ENCODE peak calls at places on chromosomes 12 and 14, in seven cellular contexts. D is HCT116, M is K562, W is SK-N-SH, J is GM12878, B is NT2/D1, P is H1. V is an unnamed sample.

GRCh38 chr12:26011099-26011498 is 52.6 kb downstream of the RASSF8 start:
- DNase-seq in J (no peak), W (no peak), P (no peak), M (no peak), B (no peak), D (no peak), V (no peak)

GRCh38 chr12:6927999-6928702 is 392 bp downstream of the ATN1 start:
- DNase-seq in D (no peak), B (no peak), W (peak), M (peak), P (no peak), J (no peak), V (no peak)

GRCh38 chr14:34128665-34129064 is 177.8 kb upstream of the EGLN3 start:
- DNase-seq in J (no peak), P (no peak), B (no peak), M (no peak), D (no peak), W (no peak), V (no peak)

GRCh38 chr12:15155271-15155670 is 65.9 kb downstream of the RERG start:
- DNase-seq in M (no peak), J (no peak), B (no peak), W (no peak), P (no peak), D (no peak), V (no peak)

GRCh38 chr12:74365178-74365964 is 172.3 kb upstream of the ATXN7L3B start:
- DNase-seq in W (peak), P (peak), D (no peak), J (no peak), M (peak), B (peak), V (peak)

GRCh38 chr12:25546318-25546717 is 6.8 kb downstream of the LMNTD1 start:
- DNase-seq in J (no peak), W (no peak), P (no peak), M (no peak), D (no peak), B (no peak), V (no peak)

GRCh38 chr12:73221398-73221797 is 949.2 kb downstream of the TRHDE start:
- DNase-seq in P (no peak), W (no peak), M (no peak), J (no peak), B (no peak), D (no peak), V (no peak)

GRCh38 chr14:99915305-99916090 is 122.3 kb downstream of the EML1 start:
- DNase-seq in W (no peak), B (no peak), P (peak), M (no peak), J (no peak), D (no peak), V (no peak)

GRCh38 chr12:49288412-49288853 is 6.5 kb upstream of the PRPH start:
- DNase-seq in P (peak), J (peak), B (peak), M (peak), W (peak), D (peak), V (peak)

GRCh38 chr12:26723379-26724308 is 109.3 kb downstream of the ITPR2 start:
- DNase-seq in D (no peak), M (no peak), B (no peak), P (no peak), W (no peak), J (no peak), V (no peak)

GRCh38 chr12:106897082-106897481 is 58.6 kb upstream of the TMEM263 start:
- DNase-seq in W (peak), D (peak), P (no peak), B (no peak), J (no peak), M (no peak), V (peak)

GRCh38 chr14:84976805-84977204 is 553.1 kb upstream of the FLRT2 start:
- DNase-seq in M (no peak), P (no peak), D (no peak), J (no peak), W (no peak), B (no peak), V (no peak)

GRCh38 chr12:11879306-11879705 is 191.4 kb upstream of the BCL2L14 start:
- DNase-seq in P (no peak), W (no peak), J (no peak), M (no peak), B (no peak), D (no peak), V (no peak)

GRCh38 chr12:124487065-124487833 is 80.2 kb downstream of the NCOR2 start:
- DNase-seq in W (no peak), P (no peak), B (no peak), J (no peak), M (peak), D (no peak), V (no peak)

GRCh38 chr14:77220246-77221017 is 38.8 kb downstream of the TMEM63C start:
- DNase-seq in J (no peak), B (no peak), P (no peak), M (peak), W (no peak), D (no peak), V (no peak)

GRCh38 chr14:23008836-23009235 is 1.1 kb downstream of the C14orf93 start:
- DNase-seq in B (no peak), D (no peak), M (no peak), J (no peak), P (no peak), W (no peak), V (no peak)

GRCh38 chr12:71665109-71665476 is 992 bp downstream of the THAP2 start:
- DNase-seq in J (no peak), M (no peak), W (no peak), B (no peak), D (no peak), P (no peak), V (peak)
- TF ChIP-seq YY1 in J (no peak), M (no peak), W (no peak), B (no peak), D (no peak), P (no peak), V (no peak)

GRCh38 chr12:20434993-20435392 is 66.7 kb downstream of the PDE3A start:
- DNase-seq in P (no peak), J (no peak), B (no peak), D (no peak), M (no peak), W (no peak), V (no peak)
- TF ChIP-seq YY1 in P (no peak), J (no peak), B (no peak), D (no peak), M (no peak), W (no peak), V (no peak)

GRCh38 chr14:52071675-52072074 is 2.8 kb upstream of the NID2 start:
- DNase-seq in M (no peak), B (no peak), P (no peak), D (no peak), W (no peak), J (no peak), V (no peak)

GRCh38 chr14:52067873-52068740 is 752 bp downstream of the NID2 start:
- DNase-seq in W (peak), B (no peak), J (no peak), P (peak), D (no peak), M (no peak), V (no peak)

GRCh38 chr14:52072266-52072780 is 3.5 kb upstream of the NID2 start:
- DNase-seq in W (no peak), M (no peak), D (no peak), B (no peak), J (no peak), P (no peak), V (no peak)

GRCh38 chr14:52068741-52069616 is at the start of gene NID2:
- DNase-seq in J (no peak), P (peak), B (peak), W (peak), M (peak), D (no peak), V (peak)

DNA sequence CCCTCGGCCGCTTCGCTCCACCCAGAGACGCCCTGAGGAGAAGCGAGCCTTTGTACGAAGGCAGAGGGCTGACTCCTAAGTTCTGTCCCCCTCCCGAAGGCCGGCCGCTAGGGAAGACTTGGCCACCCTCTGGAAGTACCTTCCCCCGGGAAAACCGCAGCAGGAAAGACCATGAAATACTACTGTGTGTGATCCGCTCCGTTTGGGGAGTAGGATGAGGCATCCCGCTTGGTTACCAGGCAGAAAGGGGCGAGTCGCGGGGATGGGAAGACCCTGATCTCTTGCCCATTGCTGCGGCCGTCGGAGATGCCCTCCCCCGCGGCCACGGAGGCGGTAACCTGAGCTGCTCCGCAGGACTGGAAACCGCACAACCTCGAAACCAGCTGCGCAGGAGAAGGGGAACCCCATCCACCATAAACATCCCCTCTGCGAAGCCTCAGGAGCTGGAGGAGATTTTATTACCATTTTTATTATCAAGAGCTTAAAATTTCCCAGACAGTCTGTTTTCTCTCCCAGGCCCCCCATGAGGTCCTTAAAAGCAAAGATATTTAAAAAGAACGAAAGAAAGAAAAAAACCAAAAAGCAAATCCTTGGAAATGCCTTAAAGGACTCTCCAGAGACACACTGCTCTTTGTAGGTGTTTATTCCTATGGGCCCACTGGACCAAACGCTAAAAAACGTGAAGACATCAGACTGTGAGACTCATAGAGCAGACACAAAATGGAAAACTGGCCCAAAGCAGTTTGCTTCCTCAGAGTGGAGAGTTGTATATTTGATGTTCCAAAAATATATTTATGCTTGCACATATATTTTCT is 965 bp upstream of the NID2 start:
- DNase-seq in W (no peak), J (no peak), M (no peak), D (no peak), B (no peak), P (peak), V (no peak)
- TF ChIP-seq YY1 in W (no peak), J (no peak), M (no peak), D (no peak), B (no peak), P (no peak), V (no peak)

DNA sequence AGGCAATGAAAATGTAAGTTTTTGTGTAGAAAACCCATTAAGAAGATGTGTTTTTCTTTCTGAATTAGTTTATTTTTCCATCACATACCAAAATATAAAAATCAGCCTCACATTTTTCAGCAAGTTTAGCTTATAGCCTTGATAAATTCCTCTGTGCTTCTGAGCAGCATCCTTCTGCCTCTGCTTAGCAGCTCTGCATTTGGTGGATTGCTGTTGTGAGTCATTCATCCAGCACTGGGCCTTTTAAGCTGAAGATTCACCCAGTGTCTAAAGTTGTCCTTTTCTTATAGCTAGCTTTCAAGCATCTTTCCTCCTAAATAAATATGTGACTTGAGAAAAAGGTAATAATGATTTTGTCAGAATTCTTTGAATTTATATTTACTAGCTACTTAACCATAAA is 206.1 kb downstream of the PCNX1 start:
- DNase-seq in B (no peak), J (no peak), M (no peak), W (no peak), D (no peak), P (no peak), V (no peak)
- TF ChIP-seq YY1 in B (no peak), J (no peak), M (no peak), W (no peak), D (no peak), P (no peak), V (no peak)